ENCODE peak calls at places on chromosomes 12 and 14, in five cellular contexts. H is fibroblast of lung, U is cerebellar cortex, T is Caco-2, K is left colon. J is an unnamed sample.

GRCh38 chr12:8038659-8039114 is 6.2 kb downstream of the FOXJ2 start:
- DNase-seq in U (peak), H (peak), K (peak), T (no peak), J (peak)

GRCh38 chr12:28872654-28873268 is 276.3 kb upstream of the FAR2 start:
- DNase-seq in T (peak), H (peak), U (peak), K (peak), J (no peak)

GRCh38 chr12:121748571-121749265 is 36.2 kb downstream of the TMEM120B start:
- DNase-seq in U (peak), H (peak), T (peak), K (no peak), J (no peak)

GRCh38 chr12:107317751-107318553 is 224.6 kb upstream of the CRY1 start:
- DNase-seq in U (peak), H (peak), T (peak), K (peak), J (peak)

GRCh38 chr14:69300601-69301221 is 40.8 kb downstream of the GALNT16 start:
- DNase-seq in U (no peak), T (no peak), K (no peak), H (no peak), J (no peak)

GRCh38 chr12:2248901-2249381 is 196.2 kb downstream of the CACNA1C start:
- DNase-seq in U (no peak), K (no peak), H (no peak), T (no peak), J (no peak)

GRCh38 chr12:118164798-118165486 is 29.0 kb downstream of the PEBP1 start:
- DNase-seq in T (no peak), H (no peak), K (no peak), U (peak), J (no peak)

GRCh38 chr12:12466157-12466556 is 96.5 kb downstream of the DUSP16 start:
- DNase-seq in T (no peak), K (no peak), U (no peak), H (no peak), J (no peak)

GRCh38 chr12:105279460-105280056 is 43.6 kb upstream of the APPL2 start:
- DNase-seq in T (no peak), U (peak), K (no peak), H (no peak), J (peak)

GRCh38 chr12:127108360-127109215 is 1158.4 kb upstream of the TMEM132C start:
- DNase-seq in H (peak), T (peak), K (peak), U (peak), J (peak)

GRCh38 chr14:75521415-75522199 is 662 bp upstream of the BATF start:
- DNase-seq in T (peak), U (no peak), H (no peak), K (no peak), J (no peak)

GRCh38 chr12:59737725-59738463 is 142.1 kb downstream of the SLC16A7 start:
- DNase-seq in T (no peak), H (peak), U (no peak), K (no peak), J (no peak)

GRCh38 chr14:53929871-53930685 is 26.5 kb downstream of the BMP4 start:
- DNase-seq in T (peak), H (no peak), U (peak), K (no peak), J (peak)

GRCh38 chr12:32302218-32302826 is 97.0 kb upstream of the FGD4 start:
- DNase-seq in K (no peak), H (no peak), U (peak), T (no peak), J (peak)

GRCh38 chr12:54017027-54017788 is 8.4 kb downstream of the HOXC8 start:
- DNase-seq in K (no peak), U (peak), H (no peak), T (peak), J (peak)

GRCh38 chr12:120055231-120055630 is 61.3 kb downstream of the RAB35 start:
- DNase-seq in H (peak), T (no peak), U (no peak), K (no peak), J (no peak)

GRCh38 chr12:53968214-53969127 is 4.5 kb upstream of the HOXC11 start:
- DNase-seq in K (no peak), T (no peak), H (no peak), U (no peak), J (no peak)

GRCh38 chr12:3669594-3669993 is 83.3 kb downstream of the CRACR2A start:
- DNase-seq in H (no peak), T (no peak), U (no peak), K (no peak), J (no peak)

GRCh38 chr12:100020370-100020769 is 35.6 kb upstream of the ANKS1B start:
- DNase-seq in T (no peak), K (no peak), H (peak), U (no peak), J (no peak)

GRCh38 chr14:89952581-89952980 is 1.9 kb downstream of the EFCAB11 start:
- DNase-seq in T (no peak), U (no peak), K (no peak), H (no peak), J (no peak)

GRCh38 chr14:100740196-100740825 is 13.6 kb downstream of the DLK1 start:
- DNase-seq in K (no peak), T (peak), U (no peak), H (no peak), J (no peak)

GRCh38 chr12:96255077-96255476 is 60.9 kb downstream of the ELK3 start:
- DNase-seq in K (peak), U (no peak), T (no peak), H (peak), J (no peak)

GRCh38 chr12:31234955-31235867 is 90.7 kb downstream of the SINHCAF start:
- DNase-seq in K (no peak), U (peak), H (peak), T (peak), J (peak)

GRCh38 chr12:60172696-60173095 is 576.9 kb downstream of the SLC16A7 start:
- DNase-seq in T (no peak), H (no peak), U (no peak), K (no peak), J (no peak)

GRCh38 chr12:3885179-3886094 is 12.2 kb upstream of the PARP11 start:
- DNase-seq in U (peak), K (no peak), T (no peak), H (peak), J (no peak)

GRCh38 chr12:2092354-2092753 is 39.6 kb downstream of the CACNA1C start:
- DNase-seq in H (no peak), K (peak), T (no peak), U (no peak), J (no peak)

GRCh38 chr12:79514730-79515525 is 175.8 kb downstream of the PAWR start:
- DNase-seq in H (no peak), K (no peak), U (peak), T (no peak), J (no peak)

GRCh38 chr12:54125950-54126695 is 62.7 kb downstream of the SMUG1 start:
- DNase-seq in K (no peak), U (no peak), H (no peak), T (no peak), J (no peak)

GRCh38 chr14:70000601-70001000 is 121.4 kb downstream of the SMOC1 start:
- DNase-seq in H (peak), U (no peak), K (no peak), T (no peak), J (no peak)

GRCh38 chr14:73460691-73461127 is 2.4 kb upstream of the NUMB start:
- DNase-seq in U (peak), H (peak), T (no peak), K (no peak), J (peak)

GRCh38 chr14:63342381-63342780 is 23.6 kb upstream of the GPHB5 start:
- DNase-seq in T (no peak), U (no peak), H (no peak), K (no peak), J (peak)

GRCh38 chr14:23183479-23183878 is at the start of gene SLC7A8:
- DNase-seq in H (no peak), T (peak), K (peak), U (peak), J (no peak)

GRCh38 chr12:93002278-93003054 is 73.4 kb upstream of the EEA1 start:
- DNase-seq in K (no peak), H (peak), U (no peak), T (no peak), J (no peak)

J was measured in COR-L47.